ENCODE peak calls at places on chromosomes 6 and 20, in five cellular contexts. J is fibroblast of lung; F is CD8-positive, alpha-beta T cell; B is H1; I is pancreas. V is an unnamed sample.

GRCh38 chr20:36607586-36608387 is 2.2 kb downstream of the RAB5IF start:
- DNase-seq in J (no peak), F (no peak), B (no peak), I (no peak), V (no peak)

GRCh38 chr6:44489912-44490604 is 102.6 kb downstream of the CDC5L start:
- DNase-seq in J (peak; percentile 98), F (no peak), B (no peak), I (peak; percentile 42), V (peak; percentile 99)

GRCh38 chr20:35316086-35316485 is 23.9 kb upstream of the FAM83C start:
- DNase-seq in J (no peak), F (no peak), B (no peak), I (no peak), V (no peak)

GRCh38 chr20:44780226-44780625 is 30.1 kb downstream of the RIMS4 start:
- DNase-seq in J (peak; percentile 64), F (peak; percentile 11), B (no peak), I (no peak), V (peak; percentile 72)

GRCh38 chr20:2874456-2874855 is 1.2 kb downstream of the PTPRA start:
- DNase-seq in J (no peak), F (no peak), B (no peak), I (no peak), V (peak; percentile 8)

GRCh38 chr20:57664924-57665588 is 44.8 kb downstream of the PMEPA1 start:
- DNase-seq in J (no peak), F (no peak), B (no peak), I (no peak), V (no peak)

GRCh38 chr6:31020057-31020456 is 9.8 kb downstream of the MUC22 start:
- DNase-seq in J (no peak), F (no peak), B (no peak), I (no peak), V (no peak)

GRCh38 chr6:34350937-34351217 is 41.6 kb downstream of the NUDT3 start:
- DNase-seq in J (no peak), F (no peak), B (no peak), I (no peak), V (no peak)

GRCh38 chr20:61700595-61701140 is 365.0 kb downstream of the TAF4 start:
- DNase-seq in J (no peak), F (no peak), B (no peak), I (no peak), V (no peak)

GRCh38 chr6:119942078-119942752 is 592.7 kb upstream of the MAN1A1 start:
- DNase-seq in J (no peak), F (no peak), B (no peak), I (no peak), V (no peak)

GRCh38 chr6:144547409-144547808 is 262.3 kb downstream of the UTRN start:
- DNase-seq in J (no peak), F (no peak), B (no peak), I (no peak), V (no peak)

GRCh38 chr20:48706116-48706656 is 121.6 kb downstream of the PREX1 start:
- DNase-seq in J (peak; percentile 59), F (no peak), B (no peak), I (no peak), V (peak; percentile 71)

GRCh38 chr6:1182722-1183521 is 129.0 kb upstream of the FOXQ1 start:
- DNase-seq in J (no peak), F (no peak), B (no peak), I (no peak), V (peak; percentile 49)

GRCh38 chr6:1176595-1176994 is 135.3 kb upstream of the FOXQ1 start:
- DNase-seq in J (no peak), F (no peak), B (no peak), I (no peak), V (no peak)

GRCh38 chr6:1181939-1182338 is 130.0 kb upstream of the FOXQ1 start:
- DNase-seq in J (no peak), F (no peak), B (no peak), I (no peak), V (no peak)

GRCh38 chr6:1178590-1178989 is 133.3 kb upstream of the FOXQ1 start:
- DNase-seq in J (no peak), F (no peak), B (no peak), I (no peak), V (no peak)

DNA sequence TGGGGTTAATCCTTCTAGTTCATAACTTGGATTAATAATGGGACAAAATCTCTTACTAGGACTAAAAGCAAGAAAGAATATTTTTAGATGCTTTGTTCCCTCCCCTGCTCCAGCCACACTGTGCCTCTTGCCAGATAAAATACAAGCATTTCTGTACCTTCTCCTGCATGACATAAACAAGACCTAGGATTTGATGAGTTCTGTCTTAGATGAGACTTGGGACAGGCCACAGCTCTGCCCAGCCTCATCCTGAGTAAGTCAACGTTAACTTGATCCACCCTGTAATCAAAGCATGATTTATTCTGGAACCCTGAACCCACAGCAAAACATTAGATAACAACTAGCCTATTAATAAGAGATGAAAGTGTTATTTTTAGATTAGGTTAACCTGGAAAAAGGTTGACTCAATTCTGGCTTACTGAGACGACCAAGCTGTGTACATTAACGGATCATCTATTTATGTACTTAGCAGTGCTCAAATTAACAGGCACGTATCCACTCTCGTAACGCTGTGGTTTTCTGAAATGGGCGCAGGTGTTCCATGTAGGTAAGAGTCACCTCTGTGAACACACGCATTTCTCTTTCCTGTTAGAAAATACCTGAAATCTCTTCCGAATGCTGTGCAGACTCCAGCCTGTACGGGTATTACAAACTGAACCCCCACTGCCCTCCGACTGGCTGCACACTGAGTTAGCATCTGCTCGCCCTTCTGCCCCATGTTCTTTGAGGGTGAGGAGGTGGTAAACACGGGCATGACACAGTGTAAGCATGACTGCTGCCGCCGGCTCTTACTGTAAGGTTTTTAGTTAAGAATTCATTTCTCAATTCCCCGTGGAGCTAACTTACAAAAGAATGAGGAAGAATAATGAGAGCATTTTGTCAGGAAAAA is 132.1 kb upstream of the FOXQ1 start:
- DNase-seq in J (no peak), F (no peak), B (no peak), I (no peak), V (no peak)
- H3K4me3 ChIP-seq in J (no peak overlapping the region), F (no peak overlapping the region), B (no peak overlapping the region), I (no peak overlapping the region), V (no peak overlapping the region)

DNA sequence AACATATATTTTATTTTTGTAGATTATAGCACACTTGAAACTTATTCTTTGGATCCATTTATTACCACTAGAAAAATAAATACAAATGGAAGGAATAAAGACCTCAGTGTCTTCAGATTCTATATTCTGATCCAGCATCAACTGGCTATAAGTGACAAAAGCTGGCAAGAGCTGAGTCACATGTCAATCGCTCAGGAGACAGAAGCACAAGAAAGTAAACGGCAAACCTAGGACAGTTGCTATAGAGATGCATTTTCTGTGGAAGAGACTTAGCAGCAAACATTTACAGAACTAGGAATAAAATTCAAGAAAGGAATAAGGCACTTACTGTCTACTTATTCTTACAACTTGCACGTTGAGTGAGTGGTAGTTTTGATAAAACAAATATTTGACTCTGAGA is 230.4 kb downstream of the CLVS2 start:
- DNase-seq in J (no peak), F (no peak), B (no peak), I (no peak), V (no peak)
- TF ChIP-seq CTCF in J (no peak), F (no peak), B (no peak), I (no peak), V (no peak)

DNA sequence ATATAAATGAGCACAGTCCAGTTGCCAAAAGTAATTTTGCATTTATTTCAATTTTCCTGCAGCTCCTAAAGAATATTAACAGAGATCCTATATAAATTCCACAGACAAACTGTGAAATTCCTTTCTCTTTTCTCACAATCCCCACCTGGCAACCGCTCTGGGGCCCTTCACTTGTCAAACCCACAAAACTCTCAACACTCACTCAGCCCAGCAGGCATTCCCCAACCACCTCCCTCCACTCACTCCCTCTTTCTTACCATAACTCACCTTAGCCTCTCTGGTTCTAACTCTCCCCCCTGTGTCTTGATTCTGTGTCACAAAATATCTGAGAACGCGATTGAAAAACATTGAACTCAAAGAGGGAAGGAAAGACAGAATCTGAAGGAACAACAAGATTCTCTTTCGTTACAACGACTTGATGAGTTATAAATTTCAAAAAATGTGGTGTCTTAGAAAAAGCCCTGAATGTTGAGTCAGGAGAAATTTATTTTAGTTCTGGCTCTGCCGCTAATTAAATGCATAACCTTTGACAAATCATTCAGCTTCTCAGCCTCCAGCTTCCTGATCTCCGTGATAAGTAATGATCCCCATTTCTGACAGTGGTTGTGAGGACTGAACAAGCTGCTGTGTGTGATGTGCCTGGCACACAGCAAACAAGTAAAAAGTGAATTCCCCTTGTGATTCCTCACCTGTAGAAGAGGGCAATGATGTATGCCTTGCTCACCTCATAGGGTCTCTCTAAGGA is 87.9 kb downstream of the UNC5CL start:
- DNase-seq in J (no peak), F (no peak), B (no peak), I (no peak), V (peak; percentile 27)
- H3K4me3 ChIP-seq in J (no peak overlapping the region), F (no peak overlapping the region), B (no peak overlapping the region), I (no peak overlapping the region), V (no peak overlapping the region)

GRCh38 chr6:46704562-46704961 is 16.9 kb downstream of the TDRD6 start:
- DNase-seq in J (peak; percentile 25), F (no peak), B (no peak), I (no peak), V (peak; percentile 22)
- TF ChIP-seq CTCF in J (no peak), F (no peak), B (no peak), I (no peak), V (no peak)